ENCODE peak calls at places on chromosomes 4 and X, in six cellular contexts. K is left ventricle myocardium inferior, F is psoas muscle, U is Peyer's patch, J is cardiac muscle cell, X is heart left ventricle. N is an unnamed sample.

GRCh38 chr4:4409416-4410115 is 22.7 kb downstream of the NSG1 start:
- DNase-seq in F (no peak), X (peak), J (no peak), K (no peak), U (no peak), N (no peak)

GRCh38 chrX:135531813-135532212 is 11.4 kb downstream of the INTS6L start:
- DNase-seq in X (no peak), K (no peak), J (no peak), F (no peak), U (no peak), N (peak)

GRCh38 chr4:4987656-4988055 is 31.6 kb downstream of the CYTL1 start:
- DNase-seq in F (no peak), J (no peak), K (no peak), X (no peak), U (no peak), N (no peak)

GRCh38 chr4:7427326-7428260 is 7.1 kb downstream of the PSAPL1 start:
- DNase-seq in F (no peak), J (no peak), X (no peak), U (peak), K (peak), N (no peak)

GRCh38 chrX:84907324-84907946 is 96.2 kb upstream of the APOOL start:
- DNase-seq in K (no peak), U (no peak), F (no peak), X (no peak), J (peak), N (no peak)

GRCh38 chr4:40856836-40857362 is 107.1 kb downstream of the NSUN7 start:
- DNase-seq in K (peak), U (peak), J (peak), F (peak), X (peak), N (no peak)

GRCh38 chr4:183261953-183262775 is 57.9 kb downstream of the CLDN22 start:
- DNase-seq in X (peak), F (peak), K (peak), U (peak), J (peak), N (peak)

GRCh38 chr4:156762851-156763250 is 208.7 kb downstream of the PDGFC start:
- DNase-seq in J (no peak), X (no peak), F (no peak), U (no peak), K (no peak), N (no peak)

GRCh38 chrX:41558531-41558930 is 111.4 kb downstream of the NYX start:
- DNase-seq in F (no peak), U (no peak), J (peak), X (no peak), K (no peak), N (no peak)

DNA sequence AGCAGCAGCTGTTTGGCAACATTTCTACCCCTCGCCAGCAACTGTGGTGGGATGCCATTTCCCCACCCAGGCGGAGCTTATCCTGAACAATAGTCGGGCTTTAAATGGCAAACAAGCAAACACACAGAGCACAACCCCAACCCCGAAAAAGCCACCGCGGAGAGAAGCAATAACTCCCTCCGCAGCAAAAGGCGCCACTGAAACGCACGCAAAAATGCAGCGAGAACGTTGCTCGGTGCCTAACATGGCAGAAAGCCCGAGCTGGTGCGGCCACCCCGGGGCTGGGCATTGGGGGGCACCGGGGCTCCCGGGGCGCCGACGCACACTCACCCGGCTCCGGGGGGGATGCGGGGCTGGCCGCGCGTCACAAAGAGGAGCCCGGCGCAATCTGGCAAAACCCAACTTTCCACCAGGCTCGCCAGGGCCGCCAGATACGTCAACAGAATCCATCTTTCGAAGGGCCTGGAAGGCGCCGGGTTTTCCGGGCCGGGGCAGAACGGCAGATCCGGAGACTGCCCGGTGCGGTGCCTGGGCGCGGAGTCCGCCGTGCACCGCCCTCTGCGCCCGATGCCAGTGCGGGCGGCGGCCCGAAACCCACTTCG is 818 bp downstream of the RAI2 start:
- DNase-seq in J (no peak), K (peak), X (peak), U (no peak), F (peak), N (no peak)
- H3K27ac ChIP-seq in J (no peak), K (peak), X (no peak), U (peak), F (peak), N (no peak)

DNA sequence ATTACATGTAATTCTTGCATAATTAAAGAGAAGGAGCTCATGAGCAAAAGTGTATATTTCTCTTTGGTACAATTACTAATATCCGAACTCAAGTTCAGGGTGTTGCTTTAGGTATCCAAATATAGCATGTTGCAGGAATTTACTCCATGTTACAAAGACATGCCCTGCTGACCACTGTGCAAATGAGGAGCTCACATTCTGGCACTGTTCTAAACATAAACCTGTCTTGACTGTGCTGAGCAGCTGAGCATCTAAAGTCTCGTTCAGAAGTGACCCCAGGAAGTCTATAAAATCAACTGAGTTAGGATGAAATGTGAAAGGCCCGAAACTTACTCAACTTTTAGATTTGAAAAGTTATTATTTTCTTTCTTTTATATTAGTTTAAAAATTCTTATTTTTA is 124.3 kb downstream of the STIM2 start:
- DNase-seq in U (no peak), X (no peak), K (no peak), J (no peak), F (no peak), N (no peak)
- H3K27ac ChIP-seq in U (no peak), X (no peak), K (no peak), J (peak), F (no peak), N (no peak)

DNA sequence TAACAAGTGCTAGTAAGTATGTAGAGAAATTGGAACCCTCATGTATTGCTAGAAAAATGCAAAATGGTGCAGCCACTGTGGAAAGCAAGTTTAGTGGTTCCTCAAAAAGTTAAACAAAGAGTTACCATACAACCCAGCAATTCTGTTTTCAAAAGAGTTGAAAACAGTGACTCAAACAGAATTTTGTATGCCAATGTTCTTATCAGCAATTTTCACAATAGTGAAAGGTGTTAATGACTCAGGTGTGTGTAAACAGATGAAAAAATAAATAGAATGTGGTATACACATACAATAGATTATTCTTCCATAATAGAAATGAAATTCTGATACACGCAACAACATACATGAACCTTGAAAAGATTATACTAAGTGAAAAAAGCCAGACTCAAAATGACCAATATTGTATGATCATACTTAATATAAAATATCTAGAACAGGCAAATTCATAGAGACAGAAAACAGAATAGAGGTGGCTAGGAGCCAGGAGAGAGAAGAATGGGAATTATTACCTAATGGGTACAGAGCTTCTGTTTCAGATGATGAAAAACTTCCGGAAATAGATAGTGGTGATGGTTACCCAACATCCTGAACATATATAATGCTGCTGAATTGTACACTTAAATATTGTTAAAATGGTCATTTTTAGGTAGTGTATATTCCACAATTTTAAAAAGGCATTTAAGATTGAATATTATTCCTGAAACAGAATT is 51.6 kb downstream of the WDFY3 start:
- DNase-seq in J (peak), U (no peak), X (no peak), F (no peak), K (no peak), N (no peak)
- H3K27ac ChIP-seq in J (no peak), U (no peak), X (no peak), F (no peak), K (peak), N (no peak)

DNA sequence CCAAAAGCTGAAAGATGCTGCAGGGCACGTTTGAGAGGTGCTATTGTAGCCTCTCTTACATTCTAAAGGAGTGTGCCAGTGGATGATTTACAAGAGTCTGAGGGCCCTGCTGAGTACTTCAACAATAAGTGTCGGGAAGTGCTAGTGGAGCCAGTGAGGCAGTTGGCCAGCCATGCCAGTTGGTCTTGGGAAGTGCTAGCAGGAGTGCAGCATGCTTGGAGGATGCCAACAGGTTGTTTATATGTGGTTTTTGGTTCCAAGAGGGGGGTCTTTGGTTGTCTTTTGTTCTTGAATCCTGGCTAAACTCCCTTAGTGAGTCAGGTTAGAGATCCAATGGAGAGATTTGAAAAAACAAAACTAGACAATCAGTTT is 335.3 kb downstream of the PABPC4L start:
- DNase-seq in U (no peak), K (no peak), X (no peak), J (peak), F (no peak), N (no peak)
- H3K27ac ChIP-seq in U (no peak), K (no peak), X (no peak), J (no peak), F (no peak), N (no peak)

DNA sequence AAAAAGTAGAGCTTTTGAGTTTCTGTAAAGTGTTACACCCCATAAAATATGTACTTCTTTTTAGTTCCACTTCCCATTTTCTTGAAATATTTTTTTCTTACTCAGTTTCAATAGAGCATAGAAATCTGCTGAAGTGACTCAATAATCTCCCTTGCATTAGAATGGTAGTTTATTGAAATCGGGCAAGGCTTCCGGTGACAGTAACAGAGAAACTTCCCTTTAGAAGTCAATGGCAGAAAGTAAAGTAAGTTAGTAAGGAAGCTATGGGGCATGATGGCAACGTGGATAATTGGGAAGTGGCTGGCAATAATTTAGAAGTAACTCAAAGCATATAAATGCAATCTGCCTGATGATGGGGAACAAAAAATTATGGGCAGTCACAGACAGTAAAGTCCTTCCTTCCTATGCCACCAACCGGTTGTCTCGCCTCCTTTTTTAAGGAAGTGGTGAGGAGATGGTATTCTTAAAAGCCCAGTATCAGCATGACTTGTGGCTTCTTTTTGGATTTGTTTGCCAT is 7.6 kb downstream of the CYBB start:
- DNase-seq in J (no peak), F (no peak), X (no peak), K (no peak), U (no peak), N (no peak)
- H3K27ac ChIP-seq in J (no peak), F (no peak), X (peak), K (no peak), U (no peak), N (no peak)